ENCODE peak calls at places on chromosomes 16 and 17, in nine cellular contexts. One of them, this sample, is unnamed. For H4K20me1 and H3K79me2, the result is how much of the 10 kb centered on the place peaks cover.

GRCh38 chr17:66549731-66550207 is 247.4 kb downstream of the PRKCA start:
- DNase-seq in GM23338: peak
- DNase-seq in MM.1S: no peak
- DNase-seq in fibroblast of lung: no peak
- DNase-seq in K562: no peak
- DNase-seq in HCT116: peak
- DNase-seq in mammary epithelial cell: no peak
- DNase-seq in GM23248: peak
- DNase-seq in PC-9: peak
- DNase-seq in this sample: no peak

GRCh38 chr17:27206447-27206846 is 87.5 kb upstream of the WSB1 start:
- DNase-seq in K562: peak
- DNase-seq in GM23338: peak
- DNase-seq in fibroblast of lung: no peak
- DNase-seq in MM.1S: no peak
- DNase-seq in mammary epithelial cell: no peak
- DNase-seq in GM23248: peak
- DNase-seq in PC-9: no peak
- DNase-seq in HCT116: peak
- DNase-seq in this sample: no peak

GRCh38 chr17:3600529-3601205 is 8.5 kb downstream of the TRPV1 start:
- DNase-seq in K562: no peak
- DNase-seq in HCT116: no peak
- DNase-seq in mammary epithelial cell: no peak
- DNase-seq in GM23248: no peak
- DNase-seq in GM23338: no peak
- DNase-seq in MM.1S: no peak
- DNase-seq in PC-9: no peak
- DNase-seq in fibroblast of lung: no peak
- DNase-seq in this sample: no peak

GRCh38 chr17:15348030-15348429 is 6.6 kb upstream of the TEKT3 start:
- DNase-seq in PC-9: no peak
- DNase-seq in GM23338: no peak
- DNase-seq in mammary epithelial cell: peak
- DNase-seq in HCT116: no peak
- DNase-seq in MM.1S: no peak
- DNase-seq in GM23248: peak
- DNase-seq in fibroblast of lung: peak
- DNase-seq in K562: no peak
- DNase-seq in this sample: peak

GRCh38 chr17:3890082-3890892 is 2.6 kb downstream of the CAMKK1 start:
- DNase-seq in mammary epithelial cell: peak
- DNase-seq in GM23248: peak
- DNase-seq in MM.1S: no peak
- DNase-seq in HCT116: peak
- DNase-seq in fibroblast of lung: peak
- DNase-seq in K562: no peak
- DNase-seq in PC-9: peak
- DNase-seq in GM23338: no peak
- DNase-seq in this sample: peak

GRCh38 chr16:66484453-66485213 is 57.5 kb downstream of the BEAN1 start:
- DNase-seq in K562: peak
- DNase-seq in GM23248: no peak
- DNase-seq in MM.1S: no peak
- DNase-seq in fibroblast of lung: no peak
- DNase-seq in PC-9: no peak
- DNase-seq in mammary epithelial cell: no peak
- DNase-seq in HCT116: no peak
- DNase-seq in GM23338: no peak
- DNase-seq in this sample: no peak

GRCh38 chr16:85479972-85480726 is 133.0 kb upstream of the GSE1 start:
- DNase-seq in HCT116: no peak
- DNase-seq in GM23338: peak
- DNase-seq in GM23248: no peak
- DNase-seq in K562: no peak
- DNase-seq in fibroblast of lung: no peak
- DNase-seq in mammary epithelial cell: no peak
- DNase-seq in MM.1S: peak
- DNase-seq in PC-9: peak
- DNase-seq in this sample: peak

GRCh38 chr16:57784334-57784733 is 18.0 kb downstream of the KIFC3 start:
- DNase-seq in GM23338: no peak
- DNase-seq in HCT116: no peak
- DNase-seq in K562: no peak
- DNase-seq in GM23248: no peak
- DNase-seq in fibroblast of lung: no peak
- DNase-seq in PC-9: no peak
- DNase-seq in MM.1S: no peak
- DNase-seq in mammary epithelial cell: no peak
- DNase-seq in this sample: no peak

GRCh38 chr17:31581491-31581890 is 190.0 kb downstream of the RAB11FIP4 start:
- DNase-seq in GM23248: peak
- DNase-seq in K562: no peak
- DNase-seq in fibroblast of lung: peak
- DNase-seq in HCT116: no peak
- DNase-seq in PC-9: peak
- DNase-seq in MM.1S: no peak
- DNase-seq in mammary epithelial cell: no peak
- DNase-seq in GM23338: no peak
- DNase-seq in this sample: no peak

GRCh38 chr16:56401482-56401881 is 23.9 kb downstream of the AMFR start:
- DNase-seq in GM23248: no peak
- DNase-seq in GM23338: peak
- DNase-seq in K562: peak
- DNase-seq in MM.1S: no peak
- DNase-seq in HCT116: peak
- DNase-seq in fibroblast of lung: no peak
- DNase-seq in mammary epithelial cell: peak
- DNase-seq in PC-9: no peak
- DNase-seq in this sample: no peak

GRCh38 chr16:71257768-71258167 is 27.2 kb upstream of the HYDIN start:
- DNase-seq in HCT116: no peak
- DNase-seq in MM.1S: no peak
- DNase-seq in fibroblast of lung: no peak
- DNase-seq in K562: no peak
- DNase-seq in mammary epithelial cell: no peak
- DNase-seq in GM23248: no peak
- DNase-seq in PC-9: no peak
- DNase-seq in GM23338: no peak
- DNase-seq in this sample: no peak

GRCh38 chr17:44002141-44002848 is 2.1 kb upstream of the NAGS start:
- DNase-seq in GM23248: peak
- DNase-seq in MM.1S: no peak
- DNase-seq in fibroblast of lung: peak
- DNase-seq in PC-9: no peak
- DNase-seq in mammary epithelial cell: peak
- DNase-seq in K562: no peak
- DNase-seq in HCT116: no peak
- DNase-seq in GM23338: no peak
- DNase-seq in this sample: no peak

GRCh38 chr16:4880006-4880580 is 32.8 kb downstream of the UBN1 start:
- DNase-seq in GM23338: no peak
- DNase-seq in PC-9: no peak
- DNase-seq in HCT116: no peak
- DNase-seq in fibroblast of lung: no peak
- DNase-seq in mammary epithelial cell: no peak
- DNase-seq in GM23248: no peak
- DNase-seq in K562: no peak
- DNase-seq in MM.1S: no peak
- DNase-seq in this sample: no peak

GRCh38 chr16:4882633-4883285 is 35.5 kb downstream of the UBN1 start:
- DNase-seq in MM.1S: no peak
- DNase-seq in GM23338: no peak
- DNase-seq in PC-9: peak
- DNase-seq in mammary epithelial cell: peak
- DNase-seq in GM23248: peak
- DNase-seq in HCT116: peak
- DNase-seq in fibroblast of lung: peak
- DNase-seq in K562: peak
- DNase-seq in this sample: peak

GRCh38 chr16:4883501-4883900 is 36.2 kb downstream of the UBN1 start:
- DNase-seq in mammary epithelial cell: no peak
- DNase-seq in PC-9: no peak
- DNase-seq in GM23248: no peak
- DNase-seq in K562: no peak
- DNase-seq in fibroblast of lung: no peak
- DNase-seq in MM.1S: no peak
- DNase-seq in GM23338: no peak
- DNase-seq in HCT116: no peak
- DNase-seq in this sample: no peak

GRCh38 chr16:4884209-4884608 is 36.9 kb downstream of the UBN1 start:
- DNase-seq in K562: no peak
- DNase-seq in GM23248: no peak
- DNase-seq in MM.1S: no peak
- DNase-seq in mammary epithelial cell: no peak
- DNase-seq in PC-9: no peak
- DNase-seq in HCT116: no peak
- DNase-seq in fibroblast of lung: no peak
- DNase-seq in GM23338: no peak
- DNase-seq in this sample: no peak

DNA sequence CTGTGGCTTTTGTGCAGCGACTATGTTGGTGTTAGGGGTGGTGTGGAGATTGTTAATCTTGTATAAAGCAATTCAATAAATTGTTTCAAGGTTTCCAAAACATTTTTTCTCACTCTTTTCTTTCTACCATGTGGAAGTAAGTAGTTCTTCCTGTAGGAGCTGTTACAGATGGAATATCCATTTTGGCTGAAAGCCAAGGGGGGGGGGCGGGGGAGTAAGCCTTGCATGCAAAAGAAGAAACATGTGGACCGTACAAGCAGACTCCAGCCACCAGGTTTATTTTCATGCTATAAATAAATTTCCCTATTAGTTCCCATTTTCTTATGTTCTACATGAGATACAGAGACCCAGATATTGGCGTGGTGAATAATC is 35.0 kb downstream of the UBN1 start:
- DNase-seq in K562: no peak
- DNase-seq in PC-9: no peak
- DNase-seq in HCT116: no peak
- DNase-seq in mammary epithelial cell: no peak
- DNase-seq in MM.1S: no peak
- DNase-seq in GM23338: no peak
- DNase-seq in GM23248: peak
- DNase-seq in fibroblast of lung: peak
- DNase-seq in this sample: peak
- H4K20me1 ChIP-seq in K562: under half
- H4K20me1 ChIP-seq in PC-9: under half
- H4K20me1 ChIP-seq in HCT116: under half
- H4K20me1 ChIP-seq in mammary epithelial cell: under half
- H4K20me1 ChIP-seq in MM.1S: under half
- H4K20me1 ChIP-seq in GM23338: under half
- H4K20me1 ChIP-seq in GM23248: under half
- H4K20me1 ChIP-seq in fibroblast of lung: under half
- H4K20me1 ChIP-seq in this sample: under half

GRCh38 chr16:67884-68789 is 4.3 kb downstream of the RHBDF1 start:
- DNase-seq in fibroblast of lung: peak
- DNase-seq in MM.1S: no peak
- DNase-seq in PC-9: no peak
- DNase-seq in GM23338: no peak
- DNase-seq in GM23248: peak
- DNase-seq in K562: no peak
- DNase-seq in mammary epithelial cell: no peak
- DNase-seq in HCT116: no peak
- DNase-seq in this sample: no peak
- H3K79me2 ChIP-seq in fibroblast of lung: half or more
- H3K79me2 ChIP-seq in MM.1S: under half
- H3K79me2 ChIP-seq in PC-9: under half
- H3K79me2 ChIP-seq in GM23338: under half
- H3K79me2 ChIP-seq in GM23248: half or more
- H3K79me2 ChIP-seq in K562: under half
- H3K79me2 ChIP-seq in mammary epithelial cell: under half
- H3K79me2 ChIP-seq in HCT116: under half
- H3K79me2 ChIP-seq in this sample: half or more

GRCh38 chr17:47172698-47173565 is 16.2 kb downstream of the CDC27 start:
- DNase-seq in K562: no peak
- DNase-seq in mammary epithelial cell: no peak
- DNase-seq in GM23248: peak
- DNase-seq in GM23338: no peak
- DNase-seq in HCT116: no peak
- DNase-seq in fibroblast of lung: no peak
- DNase-seq in PC-9: no peak
- DNase-seq in MM.1S: no peak
- DNase-seq in this sample: no peak

GRCh38 chr17:47180337-47180736 is 8.8 kb downstream of the CDC27 start:
- DNase-seq in fibroblast of lung: no peak
- DNase-seq in GM23248: no peak
- DNase-seq in HCT116: no peak
- DNase-seq in PC-9: no peak
- DNase-seq in MM.1S: no peak
- DNase-seq in GM23338: no peak
- DNase-seq in mammary epithelial cell: no peak
- DNase-seq in K562: no peak
- DNase-seq in this sample: no peak

GRCh38 chr17:47179141-47179540 is 10.0 kb downstream of the CDC27 start:
- DNase-seq in GM23338: no peak
- DNase-seq in GM23248: no peak
- DNase-seq in mammary epithelial cell: no peak
- DNase-seq in K562: no peak
- DNase-seq in fibroblast of lung: no peak
- DNase-seq in HCT116: no peak
- DNase-seq in PC-9: no peak
- DNase-seq in MM.1S: no peak
- DNase-seq in this sample: no peak

GRCh38 chr17:47176438-47176837 is 12.7 kb downstream of the CDC27 start:
- DNase-seq in MM.1S: no peak
- DNase-seq in GM23338: no peak
- DNase-seq in mammary epithelial cell: no peak
- DNase-seq in HCT116: no peak
- DNase-seq in fibroblast of lung: no peak
- DNase-seq in PC-9: no peak
- DNase-seq in GM23248: no peak
- DNase-seq in K562: peak
- DNase-seq in this sample: no peak

GRCh38 chr17:47177261-47177660 is 11.8 kb downstream of the CDC27 start:
- DNase-seq in mammary epithelial cell: no peak
- DNase-seq in GM23248: no peak
- DNase-seq in fibroblast of lung: no peak
- DNase-seq in K562: peak
- DNase-seq in MM.1S: no peak
- DNase-seq in PC-9: no peak
- DNase-seq in HCT116: no peak
- DNase-seq in GM23338: no peak
- DNase-seq in this sample: no peak
- H4K20me1 ChIP-seq in mammary epithelial cell: under half
- H4K20me1 ChIP-seq in GM23248: under half
- H4K20me1 ChIP-seq in fibroblast of lung: under half
- H4K20me1 ChIP-seq in K562: under half
- H4K20me1 ChIP-seq in MM.1S: under half
- H4K20me1 ChIP-seq in PC-9: under half
- H4K20me1 ChIP-seq in HCT116: under half
- H4K20me1 ChIP-seq in GM23338: under half
- H4K20me1 ChIP-seq in this sample: under half

GRCh38 chr16:3788711-3789374 is 71.5 kb upstream of the TRAP1 start:
- DNase-seq in mammary epithelial cell: no peak
- DNase-seq in MM.1S: no peak
- DNase-seq in K562: no peak
- DNase-seq in GM23248: no peak
- DNase-seq in fibroblast of lung: no peak
- DNase-seq in GM23338: no peak
- DNase-seq in PC-9: no peak
- DNase-seq in HCT116: no peak
- DNase-seq in this sample: no peak
- H3K79me2 ChIP-seq in mammary epithelial cell: half or more
- H3K79me2 ChIP-seq in MM.1S: half or more
- H3K79me2 ChIP-seq in K562: under half
- H3K79me2 ChIP-seq in GM23248: half or more
- H3K79me2 ChIP-seq in fibroblast of lung: under half
- H3K79me2 ChIP-seq in GM23338: under half
- H3K79me2 ChIP-seq in PC-9: under half
- H3K79me2 ChIP-seq in HCT116: under half
- H3K79me2 ChIP-seq in this sample: half or more